ENCODE peak calls at places on chromosomes 6 and 20, in nine cellular contexts. T is tibial nerve; Z is PC-9; E is naive thymus-derived CD4-positive, alpha-beta T cell; R is breast epithelium; W is tibial artery; P is transverse colon; X is CD4-positive, CD25-positive, alpha-beta regulatory T cell; Y is fibroblast of lung. I is an unnamed sample. For H3K27me3, the result is how much of the 10 kb centered on the place peaks cover.

GRCh38 chr20:32362924-32363364 is 4.8 kb downstream of the ASXL1 start:
- DNase-seq in P (no peak), E (no peak), Z (no peak), R (no peak), W (no peak), Y (no peak), T (no peak), X (no peak), I (no peak)

GRCh38 chr6:156107514-156108150 is 652.0 kb upstream of the NOX3 start:
- DNase-seq in Y (no peak), X (peak), W (no peak), Z (no peak), E (no peak), P (no peak), R (no peak), T (no peak), I (no peak)

GRCh38 chr20:20343886-20344381 is 24.0 kb upstream of the INSM1 start:
- DNase-seq in W (no peak), E (no peak), X (no peak), T (no peak), R (no peak), P (no peak), Z (no peak), Y (no peak), I (no peak)

GRCh38 chr6:42314571-42314950 is 96.9 kb upstream of the MRPS10 start:
- DNase-seq in E (no peak), Y (no peak), P (no peak), T (no peak), X (no peak), Z (no peak), W (no peak), R (no peak), I (no peak)

GRCh38 chr6:137297887-137298286 is 78.7 kb upstream of the IFNGR1 start:
- DNase-seq in Y (peak), X (no peak), P (peak), E (no peak), R (no peak), T (no peak), Z (no peak), W (no peak), I (no peak)

GRCh38 chr6:136503303-136503702 is 46.9 kb downstream of the MAP7 start:
- DNase-seq in T (no peak), P (no peak), Z (no peak), E (no peak), R (no peak), Y (no peak), W (no peak), X (no peak), I (no peak)

GRCh38 chr6:93751969-93752368 is 332.6 kb upstream of the EPHA7 start:
- DNase-seq in R (no peak), Y (peak), E (no peak), T (no peak), X (no peak), W (no peak), Z (no peak), P (no peak), I (no peak)

GRCh38 chr6:167293590-167294091 is 2.5 kb downstream of the UNC93A start:
- DNase-seq in X (no peak), R (no peak), E (no peak), Z (no peak), Y (no peak), P (no peak), W (no peak), T (no peak), I (no peak)

GRCh38 chr6:66556936-66557335 is 849.9 kb upstream of the EYS start:
- DNase-seq in P (no peak), Y (no peak), Z (no peak), X (no peak), R (no peak), W (no peak), T (no peak), E (no peak), I (no peak)

GRCh38 chr6:134935076-134935475 is 14.8 kb downstream of the ALDH8A1 start:
- DNase-seq in P (no peak), Z (no peak), R (no peak), Y (peak), T (no peak), E (no peak), W (no peak), X (no peak), I (no peak)

GRCh38 chr6:46367365-46367764 is 123.9 kb downstream of the RCAN2 start:
- DNase-seq in R (no peak), T (no peak), W (no peak), E (no peak), P (no peak), Y (no peak), Z (no peak), X (no peak), I (no peak)

GRCh38 chr6:21992178-21992967 is 304.5 kb downstream of the PRL start:
- DNase-seq in E (no peak), W (no peak), P (no peak), Y (peak), R (no peak), Z (peak), X (peak), T (no peak), I (no peak)

GRCh38 chr6:43766964-43767461 is 3.0 kb upstream of the VEGFA start:
- DNase-seq in X (no peak), E (no peak), Z (no peak), P (peak), R (no peak), T (no peak), Y (no peak), W (peak), I (no peak)

GRCh38 chr6:27091661-27092315 is 155.7 kb upstream of the PRSS16 start:
- DNase-seq in R (no peak), Z (peak), E (peak), Y (peak), W (no peak), X (peak), P (no peak), T (no peak), I (no peak)

GRCh38 chr20:51411867-51412266 is 130.7 kb downstream of the NFATC2 start:
- DNase-seq in P (no peak), R (no peak), E (no peak), Z (no peak), X (no peak), T (no peak), Y (no peak), W (no peak), I (no peak)

GRCh38 chr6:6517059-6517458 is 71.5 kb upstream of the LY86 start:
- DNase-seq in Y (no peak), T (no peak), X (no peak), W (no peak), R (no peak), P (no peak), Z (no peak), E (no peak), I (no peak)

GRCh38 chr6:49918787-49919186 is 45.2 kb downstream of the DEFB114 start:
- DNase-seq in P (no peak), Y (no peak), E (no peak), X (no peak), R (no peak), Z (no peak), T (no peak), W (no peak), I (no peak)

GRCh38 chr20:31606928-31607639 is 2.0 kb downstream of the ID1 start:
- DNase-seq in Z (peak), R (no peak), P (peak), X (no peak), Y (peak), E (no peak), W (no peak), T (no peak), I (peak)

GRCh38 chr6:132919476-132919875 is 105.1 kb downstream of the RPS12 start:
- DNase-seq in R (peak), P (peak), E (no peak), Y (peak), Z (peak), W (peak), X (no peak), T (peak), I (peak)

GRCh38 chr20:18272451-18272850 is 15.9 kb upstream of the ZNF133 start:
- DNase-seq in X (no peak), Y (no peak), T (peak), R (no peak), Z (no peak), W (no peak), P (no peak), E (no peak), I (no peak)

GRCh38 chr20:56875052-56875663 is 246.1 kb downstream of the TFAP2C start:
- DNase-seq in P (peak), E (no peak), R (no peak), T (no peak), Z (peak), X (no peak), W (no peak), Y (peak), I (no peak)

GRCh38 chr20:48681201-48681881 is 146.5 kb downstream of the PREX1 start:
- DNase-seq in R (no peak), X (no peak), Z (no peak), W (no peak), E (no peak), Y (peak), T (no peak), P (no peak), I (no peak)

GRCh38 chr20:45014671-45015415 is 48.5 kb downstream of the STK4 start:
- DNase-seq in E (no peak), X (no peak), Z (peak), W (no peak), P (no peak), R (no peak), T (no peak), Y (peak), I (no peak)

GRCh38 chr6:6699741-6700367 is 111.3 kb downstream of the LY86 start:
- DNase-seq in P (peak), Y (peak), Z (peak), T (peak), X (no peak), E (no peak), W (peak), R (peak), I (peak)

GRCh38 chr6:162481938-162482337 is 245.6 kb downstream of the PRKN start:
- DNase-seq in P (no peak), Y (no peak), T (no peak), R (no peak), X (no peak), W (no peak), E (no peak), Z (no peak), I (no peak)

GRCh38 chr6:106250997-106251396 is 74.6 kb downstream of the ATG5 start:
- DNase-seq in R (no peak), W (no peak), X (no peak), Z (peak), Y (no peak), E (no peak), P (no peak), T (no peak), I (peak)

GRCh38 chr6:169950558-169950957 is 199.1 kb downstream of the ERMARD start:
- DNase-seq in P (no peak), Z (no peak), R (no peak), E (peak), Y (no peak), X (peak), W (no peak), T (no peak), I (no peak)

GRCh38 chr6:80331522-80331921 is 225.1 kb downstream of the BCKDHB start:
- DNase-seq in P (no peak), Y (no peak), Z (no peak), E (no peak), T (no peak), R (no peak), X (no peak), W (no peak), I (no peak)

DNA sequence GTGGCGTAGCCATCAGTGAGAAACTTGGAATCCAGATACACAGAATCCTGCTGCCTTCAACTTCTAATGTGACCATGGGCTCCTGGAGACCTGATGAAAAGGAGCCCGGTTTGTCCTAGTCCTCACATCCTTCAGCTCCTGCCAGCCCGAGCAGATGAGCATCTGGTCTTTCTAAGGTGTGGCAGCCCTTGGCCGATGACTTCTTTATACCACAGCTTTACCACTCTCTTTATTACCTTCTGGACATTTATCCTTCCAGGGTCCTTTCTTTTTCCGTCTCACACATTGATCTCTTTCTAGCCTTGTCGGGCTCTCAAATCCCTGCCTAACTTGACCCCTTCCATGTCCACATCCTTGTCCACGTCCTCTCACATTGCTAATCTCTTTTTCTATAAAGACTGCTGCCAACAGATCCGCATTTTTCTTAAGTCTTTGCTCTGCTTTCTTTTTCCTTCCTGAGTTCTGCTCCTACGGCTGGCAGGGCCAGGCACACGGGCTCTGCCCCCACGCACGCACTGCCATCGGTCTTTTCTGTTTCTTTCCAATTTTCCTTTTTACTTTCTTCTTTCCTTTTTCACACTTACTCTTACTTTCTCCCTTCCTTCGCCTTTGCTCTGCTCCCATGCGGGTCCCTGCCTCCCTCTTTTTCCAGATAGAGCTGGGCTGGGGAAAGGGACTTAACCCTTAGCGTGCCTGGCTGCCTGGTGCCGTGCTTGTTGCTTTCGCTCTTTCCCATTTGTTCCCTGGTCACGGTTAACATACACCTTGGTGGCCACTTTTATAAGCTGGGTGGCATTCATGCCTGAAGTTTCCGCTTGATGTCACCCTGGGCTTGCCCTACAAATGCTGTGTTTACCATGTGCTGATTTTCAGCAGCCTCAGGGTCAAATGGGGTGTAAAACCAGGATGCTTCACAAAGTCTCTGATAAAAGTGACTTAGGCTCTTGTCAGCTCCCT is 9.4 kb upstream of the GMPR start:
- DNase-seq in Y (no peak), Z (no peak), W (no peak), E (no peak), T (no peak), X (no peak), R (no peak), P (peak), I (no peak)
- H3K27me3 ChIP-seq in Y (under half), Z (half or more), W (under half), E (under half), T (under half), X (under half), R (under half), P (under half), I (under half)

GRCh38 chr6:19841181-19841580 is 4.0 kb downstream of the ID4 start:
- DNase-seq in X (no peak), T (no peak), R (no peak), Y (peak), E (no peak), W (no peak), P (no peak), Z (no peak), I (no peak)
- H3K27ac ChIP-seq in X (no peak), T (no peak), R (peak), Y (no peak), E (no peak), W (peak), P (no peak), Z (no peak), I (no peak)

GRCh38 chr20:52684911-52685310 is 287.2 kb upstream of the TSHZ2 start:
- DNase-seq in Y (peak), Z (no peak), R (no peak), W (no peak), E (no peak), T (no peak), X (no peak), P (no peak), I (no peak)

GRCh38 chr20:52681288-52681687 is 290.9 kb upstream of the TSHZ2 start:
- DNase-seq in R (no peak), Z (no peak), T (no peak), X (no peak), W (no peak), E (no peak), Y (no peak), P (no peak), I (no peak)

GRCh38 chr20:52684176-52684575 is 288.0 kb upstream of the TSHZ2 start:
- DNase-seq in T (no peak), X (no peak), E (no peak), Y (no peak), W (no peak), Z (no peak), R (no peak), P (no peak), I (no peak)

GRCh38 chr20:52683761-52684160 is 288.4 kb upstream of the TSHZ2 start:
- DNase-seq in T (no peak), X (no peak), Y (no peak), Z (no peak), P (no peak), E (no peak), W (no peak), R (no peak), I (no peak)

DNA sequence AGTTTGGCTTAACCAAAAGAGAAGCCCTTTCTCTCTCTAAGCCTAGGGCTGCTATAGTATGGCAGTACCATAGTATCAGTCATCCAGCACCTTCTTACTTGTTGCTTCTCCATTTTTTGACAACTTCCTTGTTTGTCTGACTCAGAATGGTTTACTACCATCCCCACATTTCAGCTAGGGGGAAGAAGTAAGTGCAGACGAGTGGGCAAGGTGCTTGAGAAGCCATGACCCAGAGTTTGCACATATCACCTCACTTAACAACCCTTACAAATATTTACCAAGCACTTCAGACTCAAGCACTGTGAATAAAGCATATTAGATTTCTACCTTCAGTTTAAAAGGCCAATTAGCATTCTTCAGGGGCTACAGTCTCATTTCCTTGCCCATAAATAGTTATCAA is 289.9 kb upstream of the TSHZ2 start:
- DNase-seq in X (no peak), P (no peak), Z (no peak), W (no peak), E (no peak), T (no peak), Y (no peak), R (no peak), I (peak)
- H3K27me3 ChIP-seq in X (under half), P (under half), Z (under half), W (under half), E (under half), T (under half), Y (under half), R (under half), I (under half)

GRCh38 chr6:38396209-38396608 is 243.5 kb downstream of the BTBD9 start:
- DNase-seq in X (no peak), R (no peak), W (no peak), T (no peak), Z (peak), E (no peak), Y (no peak), P (no peak), I (no peak)

GRCh38 chr6:38391909-38392614 is 247.7 kb downstream of the BTBD9 start:
- DNase-seq in T (no peak), Y (peak), P (no peak), R (no peak), W (no peak), X (no peak), Z (no peak), E (no peak), I (no peak)

GRCh38 chr6:38391206-38391908 is 248.4 kb downstream of the BTBD9 start:
- DNase-seq in X (no peak), E (no peak), R (no peak), T (no peak), Y (peak), W (no peak), Z (no peak), P (no peak), I (no peak)

GRCh38 chr6:38389875-38390274 is 249.9 kb downstream of the BTBD9 start:
- DNase-seq in W (no peak), R (no peak), E (no peak), T (no peak), P (no peak), Y (no peak), Z (no peak), X (no peak), I (no peak)

GRCh38 chr6:38393986-38394385 is 245.7 kb downstream of the BTBD9 start:
- DNase-seq in P (no peak), W (no peak), X (no peak), R (no peak), T (no peak), E (no peak), Y (no peak), Z (no peak), I (no peak)
- H3K27ac ChIP-seq in P (no peak), W (no peak), X (no peak), R (no peak), T (no peak), E (no peak), Y (no peak), Z (no peak), I (no peak)

DNA sequence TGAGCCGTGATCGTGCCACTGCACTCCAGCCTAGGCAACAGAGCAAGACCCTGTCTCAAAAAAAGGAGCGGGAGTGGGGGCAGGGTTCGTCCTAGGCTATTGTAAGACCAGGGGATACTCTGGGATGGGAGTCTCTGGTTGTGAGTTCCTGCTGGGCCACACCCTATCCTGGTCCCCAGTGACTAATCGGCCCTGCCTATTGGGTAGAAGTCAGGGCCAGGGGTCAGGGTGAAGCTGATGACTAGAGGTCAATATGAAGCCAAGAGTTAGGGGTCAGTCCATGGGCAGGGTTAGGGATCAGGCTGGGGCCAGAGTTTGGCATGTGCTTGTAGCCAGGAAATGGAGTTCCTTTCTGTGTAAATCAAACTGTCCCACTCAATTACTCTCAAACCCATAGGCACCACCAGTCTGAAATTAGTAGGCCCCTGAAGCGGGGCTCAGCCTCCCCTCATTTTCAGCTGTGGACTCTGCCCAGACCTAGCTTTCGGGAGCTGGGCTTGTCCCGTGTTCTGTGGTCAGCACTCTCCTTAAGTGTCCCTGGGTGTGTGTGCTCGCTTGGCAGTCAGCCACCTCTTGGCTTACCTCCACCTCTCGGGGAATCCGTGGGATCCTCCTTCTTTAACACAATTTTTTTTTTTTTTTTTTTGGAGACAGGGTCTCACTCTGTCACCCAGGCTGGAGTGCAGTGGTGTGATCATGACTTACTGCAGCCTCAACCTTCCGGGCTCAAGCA is 1.8 kb downstream of the HSPA12B start:
- DNase-seq in Z (no peak), T (peak), R (peak), Y (no peak), E (no peak), X (no peak), W (no peak), P (peak), I (no peak)
- H3K27me3 ChIP-seq in Z (under half), T (under half), R (under half), Y (under half), E (under half), X (under half), W (under half), P (under half), I (under half)

DNA sequence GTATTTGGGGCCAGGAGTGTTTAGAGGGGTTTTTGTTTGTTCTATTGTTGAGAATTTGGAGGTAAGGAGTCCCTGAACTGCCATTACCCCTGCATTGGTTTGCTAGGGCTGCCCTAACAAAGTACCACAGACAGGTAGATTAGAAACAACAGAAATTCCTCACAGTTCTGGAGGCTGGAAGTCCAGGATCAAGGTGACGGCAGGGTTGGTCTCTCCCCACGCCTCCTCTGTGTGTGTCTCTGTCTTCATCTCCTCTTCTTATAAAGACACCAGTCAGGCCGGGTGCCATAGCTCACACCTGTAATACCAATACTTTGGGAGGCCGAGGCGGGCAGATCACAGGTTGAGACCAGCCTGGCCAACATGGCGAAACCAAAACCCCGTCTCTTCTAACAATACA is 97.1 kb upstream of the FAM8A1 start:
- DNase-seq in E (no peak), P (no peak), W (no peak), R (no peak), X (no peak), Y (no peak), Z (no peak), T (no peak), I (no peak)
- H3K27ac ChIP-seq in E (no peak), P (no peak), W (no peak), R (no peak), X (no peak), Y (no peak), Z (no peak), T (no peak), I (no peak)

I was measured in left lung.